ENCODE peak calls at places on chromosomes 7 and 10, in six cellular contexts. Z is K562, V is HepG2, N is HCT116, X is H1, E is GM12878. G is an unnamed sample. For H3K4me1, the result is how much of the 10 kb centered on the place peaks cover.

GRCh38 chr10:132130286-132131265 is 56.2 kb upstream of the DPYSL4 start:
- DNase-seq in V (no peak), Z (no peak), E (no peak), X (no peak), N (no peak), G (no peak)

GRCh38 chr7:27032843-27033242 is 63.0 kb downstream of the HOXA1 start:
- DNase-seq in Z (no peak), N (no peak), V (no peak), X (no peak), E (no peak), G (no peak)

GRCh38 chr10:113153493-113154127 is 203.6 kb downstream of the TCF7L2 start:
- DNase-seq in N (no peak), X (no peak), Z (no peak), V (no peak), E (no peak), G (no peak)

GRCh38 chr7:8261711-8262695 is at the start of gene ICA1:
- DNase-seq in E (no peak), N (no peak), V (no peak), X (peak), Z (peak), G (peak)

GRCh38 chr7:325811-326210 is 35.8 kb downstream of the FOXL3 start:
- DNase-seq in V (no peak), Z (no peak), E (no peak), X (no peak), N (no peak), G (no peak)

GRCh38 chr7:99707096-99707495 is 27.3 kb upstream of the CYP3A5 start:
- DNase-seq in E (no peak), Z (no peak), V (no peak), X (no peak), N (no peak), G (no peak)

GRCh38 chr7:127943541-127944521 is 87.4 kb downstream of the LRRC4 start:
- DNase-seq in E (no peak), Z (no peak), V (no peak), X (no peak), N (no peak), G (no peak)

GRCh38 chr10:11533328-11533781 is 78.1 kb downstream of the USP6NL start:
- DNase-seq in X (no peak), Z (peak), V (peak), E (no peak), N (no peak), G (no peak)

GRCh38 chr10:110067960-110068770 is 60.4 kb downstream of the ADD3 start:
- DNase-seq in E (no peak), X (no peak), N (no peak), V (peak), Z (peak), G (no peak)

GRCh38 chr10:116371737-116372136 is 47.5 kb downstream of the CCDC172 start:
- DNase-seq in E (no peak), X (no peak), V (no peak), N (no peak), Z (no peak), G (no peak)

GRCh38 chr7:36300696-36301350 is 88.8 kb upstream of the ANLN start:
- DNase-seq in V (no peak), E (no peak), Z (no peak), X (no peak), N (no peak), G (no peak)

GRCh38 chr7:71633571-71634008 is 501.6 kb downstream of the GALNT17 start:
- DNase-seq in E (no peak), V (peak), Z (no peak), N (no peak), X (no peak), G (peak)

GRCh38 chr10:42754155-42755027 is 28.2 kb upstream of the BMS1 start:
- DNase-seq in V (no peak), E (no peak), X (peak), N (no peak), Z (peak), G (no peak)

GRCh38 chr7:106870983-106871410 is 5.9 kb downstream of the PIK3CG start:
- DNase-seq in N (no peak), V (no peak), E (peak), X (no peak), Z (no peak), G (no peak)

GRCh38 chr10:32210306-32211045 is 136.5 kb downstream of the EPC1 start:
- DNase-seq in E (no peak), X (peak), V (peak), N (peak), Z (peak), G (no peak)

GRCh38 chr10:125407000-125407502 is 246.7 kb upstream of the CTBP2 start:
- DNase-seq in N (peak), X (no peak), Z (no peak), V (no peak), E (no peak), G (no peak)

GRCh38 chr7:7861211-7861633 is 107.4 kb upstream of the GLCCI1 start:
- DNase-seq in Z (no peak), V (peak), E (no peak), X (no peak), N (peak), G (no peak)

GRCh38 chr7:140635345-140635744 is 5.3 kb downstream of the DENND2A start:
- DNase-seq in E (no peak), V (no peak), N (no peak), X (peak), Z (no peak), G (no peak)

GRCh38 chr10:102546606-102547310 is 43.0 kb downstream of the SUFU start:
- DNase-seq in E (no peak), V (no peak), N (no peak), X (no peak), Z (no peak), G (no peak)

GRCh38 chr7:41145656-41146055 is 557.2 kb downstream of the INHBA start:
- DNase-seq in X (no peak), Z (no peak), V (no peak), E (no peak), N (no peak), G (no peak)

GRCh38 chr7:47570649-47571050 is 11.3 kb downstream of the TNS3 start:
- DNase-seq in V (no peak), X (no peak), N (no peak), E (no peak), Z (no peak), G (no peak)

DNA sequence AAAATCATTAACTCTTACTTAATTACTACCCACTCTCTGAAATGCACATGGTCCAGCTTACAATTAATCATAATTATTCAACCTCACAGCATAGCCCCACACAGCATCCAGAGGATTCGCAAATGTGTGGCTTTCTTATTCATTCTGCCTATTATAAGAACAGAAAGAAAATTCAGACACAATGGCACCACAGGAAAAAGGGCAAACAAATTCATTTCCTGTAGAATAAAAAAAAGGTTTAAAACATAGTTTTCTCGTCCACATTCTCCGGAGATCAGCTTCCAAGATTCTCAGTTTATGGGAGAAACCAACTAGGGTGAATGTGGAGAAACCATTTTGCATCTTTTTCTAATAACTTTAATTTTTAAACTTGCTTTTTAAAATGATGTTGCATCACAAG is 201.6 kb downstream of the PARD3 start:
- DNase-seq in X (no peak), Z (no peak), E (no peak), V (no peak), N (no peak), G (no peak)
- H3K4me1 ChIP-seq in X (under half), Z (under half), E (under half), V (under half), N (under half), G (under half)

GRCh38 chr7:17679427-17679826 is 260.9 kb downstream of the SNX13 start:
- DNase-seq in V (no peak), N (no peak), Z (no peak), E (no peak), X (no peak), G (no peak)

GRCh38 chr7:17681965-17682364 is 258.3 kb downstream of the SNX13 start:
- DNase-seq in Z (no peak), X (no peak), V (no peak), E (no peak), N (no peak), G (no peak)

GRCh38 chr7:17680026-17680425 is 260.3 kb downstream of the SNX13 start:
- DNase-seq in E (no peak), N (no peak), V (no peak), X (no peak), Z (no peak), G (no peak)

GRCh38 chr7:17682586-17682985 is 257.7 kb downstream of the SNX13 start:
- DNase-seq in N (no peak), E (no peak), V (no peak), Z (no peak), X (no peak), G (no peak)

GRCh38 chr7:17680943-17681351 is 259.3 kb downstream of the SNX13 start:
- DNase-seq in V (peak), Z (no peak), X (no peak), E (no peak), N (peak), G (no peak)
- TF ChIP-seq ZNF274 in V (no peak), Z (no peak), X (no peak), E (no peak), N (no peak), G (no peak)

DNA sequence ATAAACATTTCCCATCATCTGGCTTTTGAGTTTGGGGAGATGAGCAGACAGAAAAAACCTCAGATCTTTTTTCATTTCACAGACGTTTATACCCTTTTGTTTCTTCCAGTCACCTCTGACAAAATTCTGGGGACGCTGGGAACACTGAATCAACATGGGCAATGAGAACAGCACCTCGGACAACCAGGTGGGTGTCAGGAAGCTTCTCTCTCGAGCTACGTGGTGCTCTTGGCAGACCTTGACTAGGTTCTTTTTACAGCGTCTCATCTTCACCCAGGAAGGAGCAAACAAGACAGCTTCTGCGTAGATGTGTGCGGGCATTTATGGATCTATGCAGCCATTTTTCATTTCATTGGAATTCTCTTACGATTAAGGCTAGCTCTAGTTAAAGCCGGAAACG is 32.9 kb downstream of the TACC2 start:
- DNase-seq in V (no peak), X (no peak), N (no peak), Z (no peak), E (no peak), G (no peak)
- H3K4me3 ChIP-seq in V (no peak), X (no peak), N (no peak), Z (no peak), E (no peak), G (no peak)

GRCh38 chr10:7075851-7076250 is 335.0 kb downstream of the SFMBT2 start:
- DNase-seq in Z (no peak), N (no peak), E (no peak), X (no peak), V (no peak), G (no peak)
- H3K4me1 ChIP-seq in Z (under half), N (under half), E (under half), X (under half), V (under half), G (under half)

DNA sequence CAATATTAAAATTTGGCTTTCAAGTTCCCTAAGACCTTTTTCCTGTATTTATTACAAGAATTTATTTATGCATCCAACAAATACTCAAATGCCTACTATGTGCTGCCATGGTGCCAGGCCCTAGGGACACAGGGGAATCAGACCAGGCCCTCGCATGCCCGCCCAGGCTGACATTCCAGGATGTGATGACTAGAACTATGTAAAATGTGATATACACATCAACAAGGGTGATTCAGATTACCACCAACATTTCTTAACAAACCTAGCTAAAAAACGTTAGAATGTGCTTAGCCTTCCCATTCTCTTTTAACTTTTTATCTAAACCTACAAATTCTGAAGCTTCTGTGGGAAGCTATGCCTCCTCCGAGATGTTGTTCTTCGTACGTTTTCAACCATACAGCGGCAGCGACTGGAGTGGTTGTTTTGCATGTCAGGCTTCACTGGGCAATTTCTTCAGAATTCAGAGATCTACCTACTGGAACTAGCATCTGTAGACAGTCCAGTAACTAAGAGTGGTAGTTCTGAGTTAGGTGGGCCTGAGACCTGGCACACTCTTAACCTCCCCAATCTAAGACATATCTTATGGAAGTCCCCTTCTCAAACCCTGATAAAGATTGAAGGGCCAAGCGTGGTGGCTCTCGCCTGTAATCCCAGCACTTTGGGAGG is 22.1 kb downstream of the GNA12 start:
- DNase-seq in E (no peak), V (no peak), Z (no peak), N (no peak), X (no peak), G (no peak)
- TF ChIP-seq ZNF274 in E (no peak), V (no peak), Z (no peak), N (no peak), X (no peak), G (no peak)

GRCh38 chr10:72691470-72692056 is 380 bp upstream of the MCU start:
- DNase-seq in V (peak), X (no peak), E (peak), N (peak), Z (no peak), G (no peak)
- H3K4me3 ChIP-seq in V (peak), X (peak), E (peak), N (peak), Z (peak), G (peak)

G was measured in NT2/D1.